ENCODE peak calls at places on chromosomes 7 and 10, in nine cellular contexts. One of them, this sample, is unnamed.

GRCh38 chr10:93435061-93435491 is 47.1 kb downstream of the MYOF start:
- DNase-seq in Jurkat, Clone E6-1: no peak
- DNase-seq in lower lobe of right lung: no peak
- DNase-seq in left ventricle myocardium inferior: no peak
- DNase-seq in heart right ventricle: no peak
- DNase-seq in body of pancreas: no peak
- DNase-seq in psoas muscle: no peak
- DNase-seq in mammary epithelial cell: no peak
- DNase-seq in AG10803: no peak
- DNase-seq in this sample: no peak

GRCh38 chr7:19405546-19405945 is 260.3 kb upstream of the FERD3L start:
- DNase-seq in Jurkat, Clone E6-1: no peak
- DNase-seq in lower lobe of right lung: no peak
- DNase-seq in left ventricle myocardium inferior: no peak
- DNase-seq in heart right ventricle: no peak
- DNase-seq in body of pancreas: no peak
- DNase-seq in psoas muscle: no peak
- DNase-seq in mammary epithelial cell: peak
- DNase-seq in AG10803: peak
- DNase-seq in this sample: no peak

GRCh38 chr7:55912748-55913158 is 25.5 kb downstream of the ZNF713 start:
- DNase-seq in Jurkat, Clone E6-1: no peak
- DNase-seq in lower lobe of right lung: no peak
- DNase-seq in left ventricle myocardium inferior: no peak
- DNase-seq in heart right ventricle: no peak
- DNase-seq in body of pancreas: no peak
- DNase-seq in psoas muscle: no peak
- DNase-seq in mammary epithelial cell: no peak
- DNase-seq in AG10803: no peak
- DNase-seq in this sample: no peak

GRCh38 chr7:138008588-138009349 is 6.9 kb upstream of the CREB3L2 start:
- DNase-seq in Jurkat, Clone E6-1: no peak
- DNase-seq in lower lobe of right lung: no peak
- DNase-seq in left ventricle myocardium inferior: no peak
- DNase-seq in heart right ventricle: no peak
- DNase-seq in body of pancreas: peak
- DNase-seq in psoas muscle: no peak
- DNase-seq in mammary epithelial cell: peak
- DNase-seq in AG10803: peak
- DNase-seq in this sample: peak

GRCh38 chr10:13637303-13637856 is 50.6 kb downstream of the PRPF18 start:
- DNase-seq in Jurkat, Clone E6-1: no peak
- DNase-seq in lower lobe of right lung: no peak
- DNase-seq in left ventricle myocardium inferior: no peak
- DNase-seq in heart right ventricle: no peak
- DNase-seq in body of pancreas: no peak
- DNase-seq in psoas muscle: no peak
- DNase-seq in mammary epithelial cell: no peak
- DNase-seq in AG10803: no peak
- DNase-seq in this sample: no peak

GRCh38 chr7:36161996-36162395 is 8.9 kb downstream of the EEPD1 start:
- DNase-seq in Jurkat, Clone E6-1: no peak
- DNase-seq in lower lobe of right lung: no peak
- DNase-seq in left ventricle myocardium inferior: no peak
- DNase-seq in heart right ventricle: no peak
- DNase-seq in body of pancreas: no peak
- DNase-seq in psoas muscle: no peak
- DNase-seq in mammary epithelial cell: peak
- DNase-seq in AG10803: no peak
- DNase-seq in this sample: no peak

GRCh38 chr7:21128418-21128817 is 299.5 kb upstream of the SP4 start:
- DNase-seq in Jurkat, Clone E6-1: no peak
- DNase-seq in lower lobe of right lung: no peak
- DNase-seq in left ventricle myocardium inferior: no peak
- DNase-seq in heart right ventricle: no peak
- DNase-seq in body of pancreas: no peak
- DNase-seq in psoas muscle: no peak
- DNase-seq in mammary epithelial cell: peak
- DNase-seq in AG10803: no peak
- DNase-seq in this sample: no peak

GRCh38 chr7:105932835-105933477 is 30.1 kb upstream of the CDHR3 start:
- DNase-seq in Jurkat, Clone E6-1: no peak
- DNase-seq in lower lobe of right lung: no peak
- DNase-seq in left ventricle myocardium inferior: no peak
- DNase-seq in heart right ventricle: no peak
- DNase-seq in body of pancreas: no peak
- DNase-seq in psoas muscle: peak
- DNase-seq in mammary epithelial cell: peak
- DNase-seq in AG10803: peak
- DNase-seq in this sample: no peak

GRCh38 chr10:69351589-69351988 is 65.1 kb downstream of the TACR2 start:
- DNase-seq in Jurkat, Clone E6-1: no peak
- DNase-seq in lower lobe of right lung: no peak
- DNase-seq in left ventricle myocardium inferior: no peak
- DNase-seq in heart right ventricle: no peak
- DNase-seq in body of pancreas: no peak
- DNase-seq in psoas muscle: no peak
- DNase-seq in mammary epithelial cell: no peak
- DNase-seq in AG10803: no peak
- DNase-seq in this sample: no peak

GRCh38 chr7:136134503-136134902 is 157.3 kb upstream of the MTPN start:
- DNase-seq in Jurkat, Clone E6-1: no peak
- DNase-seq in lower lobe of right lung: no peak
- DNase-seq in left ventricle myocardium inferior: no peak
- DNase-seq in heart right ventricle: no peak
- DNase-seq in body of pancreas: no peak
- DNase-seq in psoas muscle: no peak
- DNase-seq in mammary epithelial cell: peak
- DNase-seq in AG10803: peak
- DNase-seq in this sample: no peak

GRCh38 chr10:125021686-125022374 is 79.9 kb downstream of the ZRANB1 start:
- DNase-seq in Jurkat, Clone E6-1: no peak
- DNase-seq in lower lobe of right lung: peak
- DNase-seq in left ventricle myocardium inferior: no peak
- DNase-seq in heart right ventricle: no peak
- DNase-seq in body of pancreas: no peak
- DNase-seq in psoas muscle: no peak
- DNase-seq in mammary epithelial cell: no peak
- DNase-seq in AG10803: no peak
- DNase-seq in this sample: no peak

GRCh38 chr10:107970512-107970911 is 806.0 kb upstream of the SORCS1 start:
- DNase-seq in Jurkat, Clone E6-1: no peak
- DNase-seq in lower lobe of right lung: no peak
- DNase-seq in left ventricle myocardium inferior: no peak
- DNase-seq in heart right ventricle: no peak
- DNase-seq in body of pancreas: no peak
- DNase-seq in psoas muscle: no peak
- DNase-seq in mammary epithelial cell: no peak
- DNase-seq in AG10803: no peak
- DNase-seq in this sample: no peak

GRCh38 chr10:8193546-8193945 is 139.1 kb downstream of the GATA3 start:
- DNase-seq in Jurkat, Clone E6-1: no peak
- DNase-seq in lower lobe of right lung: no peak
- DNase-seq in left ventricle myocardium inferior: no peak
- DNase-seq in heart right ventricle: no peak
- DNase-seq in body of pancreas: no peak
- DNase-seq in psoas muscle: no peak
- DNase-seq in mammary epithelial cell: no peak
- DNase-seq in AG10803: no peak
- DNase-seq in this sample: no peak

DNA sequence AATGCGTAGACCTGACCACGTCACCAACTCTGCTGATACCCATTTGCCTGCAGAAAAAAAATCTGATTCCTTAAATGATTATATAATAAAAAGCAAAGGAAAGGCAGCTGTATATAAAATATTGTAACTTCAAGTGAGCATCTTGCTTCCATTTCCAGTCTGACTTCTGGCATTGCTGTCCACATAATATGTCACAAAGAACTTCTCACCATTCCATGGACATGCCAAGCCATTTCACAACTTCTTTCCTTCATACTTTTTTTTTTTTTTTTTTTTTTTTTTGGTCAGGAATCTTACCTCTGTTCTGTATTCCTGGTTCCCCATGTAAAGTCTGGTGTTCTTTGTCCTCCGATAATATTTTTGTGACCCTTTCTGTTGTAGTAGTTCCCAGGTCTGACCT is 165.5 kb downstream of the SND1 start:
- DNase-seq in Jurkat, Clone E6-1: no peak
- DNase-seq in lower lobe of right lung: no peak
- DNase-seq in left ventricle myocardium inferior: no peak
- DNase-seq in heart right ventricle: no peak
- DNase-seq in body of pancreas: no peak
- DNase-seq in psoas muscle: no peak
- DNase-seq in mammary epithelial cell: no peak
- DNase-seq in AG10803: peak
- DNase-seq in this sample: no peak
- H3K4me3 ChIP-seq in Jurkat, Clone E6-1: no peak
- H3K4me3 ChIP-seq in lower lobe of right lung: no peak
- H3K4me3 ChIP-seq in left ventricle myocardium inferior: no peak
- H3K4me3 ChIP-seq in heart right ventricle: no peak
- H3K4me3 ChIP-seq in body of pancreas: no peak
- H3K4me3 ChIP-seq in psoas muscle: no peak
- H3K4me3 ChIP-seq in mammary epithelial cell: no peak
- H3K4me3 ChIP-seq in AG10803: no peak
- H3K4me3 ChIP-seq in this sample: no peak

GRCh38 chr7:159145544-159145891 is 851 bp upstream of the VIPR2 start:
- DNase-seq in Jurkat, Clone E6-1: no peak
- DNase-seq in lower lobe of right lung: no peak
- DNase-seq in left ventricle myocardium inferior: no peak
- DNase-seq in heart right ventricle: no peak
- DNase-seq in body of pancreas: no peak
- DNase-seq in psoas muscle: no peak
- DNase-seq in mammary epithelial cell: no peak
- DNase-seq in AG10803: no peak
- DNase-seq in this sample: no peak
- H3K4me3 ChIP-seq in Jurkat, Clone E6-1: peak
- H3K4me3 ChIP-seq in lower lobe of right lung: peak
- H3K4me3 ChIP-seq in left ventricle myocardium inferior: peak
- H3K4me3 ChIP-seq in heart right ventricle: peak
- H3K4me3 ChIP-seq in body of pancreas: peak
- H3K4me3 ChIP-seq in psoas muscle: peak
- H3K4me3 ChIP-seq in mammary epithelial cell: no peak
- H3K4me3 ChIP-seq in AG10803: no peak
- H3K4me3 ChIP-seq in this sample: no peak

DNA sequence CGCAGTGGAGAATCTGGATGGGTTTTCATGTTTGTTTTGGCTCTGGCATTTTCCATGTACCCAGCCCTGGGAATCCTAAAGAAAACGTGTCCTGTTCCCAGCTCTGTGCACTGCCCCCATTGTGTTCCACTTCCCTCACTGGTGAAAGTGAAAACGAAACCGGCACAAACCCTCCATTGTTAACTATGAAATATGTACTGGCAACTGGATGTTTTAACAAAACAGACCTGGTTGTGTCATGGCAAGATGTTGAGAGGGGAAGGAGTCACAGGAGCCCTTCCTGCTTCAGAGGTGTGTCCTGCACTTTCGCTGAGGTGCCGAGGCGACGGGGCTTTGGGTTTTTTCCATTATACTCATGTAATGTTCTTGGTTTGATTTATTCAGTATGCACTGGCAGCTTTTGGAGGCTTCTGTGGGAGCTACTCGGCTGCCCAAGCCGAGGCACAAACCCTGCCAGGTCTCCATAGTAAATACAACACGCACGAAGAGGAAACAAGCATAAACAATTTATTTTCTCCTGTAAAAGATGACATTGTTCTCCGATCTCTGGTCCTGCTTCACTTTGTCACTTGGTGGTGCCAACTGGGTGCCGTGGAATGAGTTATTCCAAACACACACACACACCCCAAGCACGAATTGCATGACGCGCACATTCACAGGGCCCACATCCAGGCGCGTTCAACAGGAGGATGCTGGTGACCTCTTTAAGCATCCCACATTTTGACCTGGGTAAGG is 118.2 kb downstream of the CDK6 start:
- DNase-seq in Jurkat, Clone E6-1: no peak
- DNase-seq in lower lobe of right lung: peak
- DNase-seq in left ventricle myocardium inferior: no peak
- DNase-seq in heart right ventricle: peak
- DNase-seq in body of pancreas: peak
- DNase-seq in psoas muscle: peak
- DNase-seq in mammary epithelial cell: peak
- DNase-seq in AG10803: peak
- DNase-seq in this sample: peak
- H3K4me3 ChIP-seq in Jurkat, Clone E6-1: no peak
- H3K4me3 ChIP-seq in lower lobe of right lung: peak
- H3K4me3 ChIP-seq in left ventricle myocardium inferior: peak
- H3K4me3 ChIP-seq in heart right ventricle: peak
- H3K4me3 ChIP-seq in body of pancreas: peak
- H3K4me3 ChIP-seq in psoas muscle: peak
- H3K4me3 ChIP-seq in mammary epithelial cell: peak
- H3K4me3 ChIP-seq in AG10803: peak
- H3K4me3 ChIP-seq in this sample: peak

GRCh38 chr10:95423327-95424005 is 132.7 kb upstream of the PDLIM1 start:
- DNase-seq in Jurkat, Clone E6-1: no peak
- DNase-seq in lower lobe of right lung: no peak
- DNase-seq in left ventricle myocardium inferior: no peak
- DNase-seq in heart right ventricle: no peak
- DNase-seq in body of pancreas: no peak
- DNase-seq in psoas muscle: no peak
- DNase-seq in mammary epithelial cell: no peak
- DNase-seq in AG10803: no peak
- DNase-seq in this sample: no peak

GRCh38 chr10:95429639-95430038 is 131.5 kb downstream of the SORBS1 start:
- DNase-seq in Jurkat, Clone E6-1: no peak
- DNase-seq in lower lobe of right lung: no peak
- DNase-seq in left ventricle myocardium inferior: no peak
- DNase-seq in heart right ventricle: no peak
- DNase-seq in body of pancreas: no peak
- DNase-seq in psoas muscle: no peak
- DNase-seq in mammary epithelial cell: peak
- DNase-seq in AG10803: no peak
- DNase-seq in this sample: no peak

GRCh38 chr10:95425592-95426465 is 135.0 kb upstream of the PDLIM1 start:
- DNase-seq in Jurkat, Clone E6-1: no peak
- DNase-seq in lower lobe of right lung: no peak
- DNase-seq in left ventricle myocardium inferior: no peak
- DNase-seq in heart right ventricle: no peak
- DNase-seq in body of pancreas: no peak
- DNase-seq in psoas muscle: no peak
- DNase-seq in mammary epithelial cell: no peak
- DNase-seq in AG10803: no peak
- DNase-seq in this sample: no peak

GRCh38 chr10:95428702-95429101 is 132.5 kb downstream of the SORBS1 start:
- DNase-seq in Jurkat, Clone E6-1: no peak
- DNase-seq in lower lobe of right lung: no peak
- DNase-seq in left ventricle myocardium inferior: peak
- DNase-seq in heart right ventricle: peak
- DNase-seq in body of pancreas: no peak
- DNase-seq in psoas muscle: no peak
- DNase-seq in mammary epithelial cell: no peak
- DNase-seq in AG10803: no peak
- DNase-seq in this sample: no peak

DNA sequence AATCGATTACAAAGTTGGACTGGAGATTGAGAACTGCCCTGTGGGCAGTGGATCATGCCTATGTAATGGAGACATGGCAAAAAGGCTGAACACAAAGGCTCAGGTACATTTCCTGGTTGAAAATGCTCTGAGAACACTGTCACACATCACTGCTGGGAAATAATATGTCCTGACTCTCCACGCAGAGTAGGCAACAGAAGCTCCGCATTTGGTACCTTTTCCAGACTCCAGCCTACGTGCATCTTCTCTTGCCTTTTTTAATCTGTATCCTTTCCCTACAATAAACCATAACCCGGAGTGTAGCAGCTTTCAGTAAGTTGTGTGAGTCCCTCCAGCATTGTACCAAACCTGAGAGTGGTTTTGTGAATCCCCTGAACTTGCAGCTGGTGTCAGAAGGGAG is 134.7 kb downstream of the SORBS1 start:
- DNase-seq in Jurkat, Clone E6-1: no peak
- DNase-seq in lower lobe of right lung: no peak
- DNase-seq in left ventricle myocardium inferior: no peak
- DNase-seq in heart right ventricle: no peak
- DNase-seq in body of pancreas: no peak
- DNase-seq in psoas muscle: no peak
- DNase-seq in mammary epithelial cell: no peak
- DNase-seq in AG10803: no peak
- DNase-seq in this sample: no peak
- H3K4me3 ChIP-seq in Jurkat, Clone E6-1: no peak
- H3K4me3 ChIP-seq in lower lobe of right lung: no peak
- H3K4me3 ChIP-seq in left ventricle myocardium inferior: no peak
- H3K4me3 ChIP-seq in heart right ventricle: no peak
- H3K4me3 ChIP-seq in body of pancreas: no peak
- H3K4me3 ChIP-seq in psoas muscle: no peak
- H3K4me3 ChIP-seq in mammary epithelial cell: no peak
- H3K4me3 ChIP-seq in AG10803: no peak
- H3K4me3 ChIP-seq in this sample: no peak

This sample was measured in CD4-positive, alpha-beta memory T cell.